ENCODE peak calls at places on chromosome 2, in ten cellular contexts. M is right cardiac atrium; Q is fibroblast of lung; P is adrenal gland; K is Peyer's patch; H is naive thymus-derived CD4-positive, alpha-beta T cell; S is fibroblast of pulmonary artery; U is choroid plexus epithelial cell; B is fibroblast of mammary gland; G is HCT116. T is an unnamed sample.

GRCh38 chr2:36562973-36563532 is 34.9 kb downstream of the FEZ2 start:
- DNase-seq in M (no peak), Q (peak; percentile 72), P (peak; percentile 76), K (no peak), H (no peak), S (peak; percentile 78), U (peak; percentile 78), B (peak; percentile 77), G (no peak), T (no peak)

GRCh38 chr2:30509716-30510115 is 62.7 kb downstream of the LCLAT1 start:
- DNase-seq in M (no peak), Q (no peak), P (no peak), K (no peak), H (no peak), S (no peak), U (no peak), B (no peak), G (no peak), T (no peak)

GRCh38 chr2:78754930-78755329 is 270.6 kb upstream of the REG3G start:
- DNase-seq in M (no peak), Q (no peak), P (no peak), K (no peak), H (no peak), S (no peak), U (no peak), B (no peak), G (no peak), T (no peak)

GRCh38 chr2:68734688-68735525 is at the start of gene ARHGAP25:
- DNase-seq in M (no peak), Q (no peak), P (peak; percentile 21), K (peak; percentile 57), H (peak; percentile 69), S (no peak), U (no peak), B (no peak), G (no peak), T (no peak)

GRCh38 chr2:60885683-60886082 is 4.3 kb downstream of the REL start:
- DNase-seq in M (no peak), Q (no peak), P (no peak), K (no peak), H (no peak), S (no peak), U (no peak), B (no peak), G (no peak), T (no peak)

GRCh38 chr2:73836141-73836943 is 7.6 kb downstream of the STAMBP start:
- DNase-seq in M (no peak), Q (no peak), P (no peak), K (no peak), H (no peak), S (no peak), U (peak; percentile 43), B (no peak), G (no peak), T (no peak)

GRCh38 chr2:133422946-133423345 is 145.3 kb downstream of the NCKAP5 start:
- DNase-seq in M (no peak), Q (peak; percentile 33), P (no peak), K (no peak), H (no peak), S (peak; percentile 23), U (peak; percentile 76), B (no peak), G (no peak), T (peak; percentile 50)

GRCh38 chr2:221203138-221203537 is 369.0 kb downstream of the EPHA4 start:
- DNase-seq in M (no peak), Q (no peak), P (no peak), K (peak; percentile 69), H (no peak), S (no peak), U (no peak), B (no peak), G (no peak), T (no peak)

GRCh38 chr2:64212346-64212745 is 68.1 kb upstream of the PELI1 start:
- DNase-seq in M (no peak), Q (peak; percentile 66), P (no peak), K (no peak), H (peak; percentile 57), S (peak; percentile 93), U (peak; percentile 98), B (peak; percentile 92), G (no peak), T (peak; percentile 88)

GRCh38 chr2:80326214-80326613 is 21.7 kb upstream of the LRRTM1 start:
- DNase-seq in M (no peak), Q (peak; percentile 47), P (no peak), K (no peak), H (no peak), S (peak; percentile 49), U (peak; percentile 40), B (peak; percentile 47), G (no peak), T (no peak)

GRCh38 chr2:48471048-48471474 is 58.9 kb upstream of the STON1 start:
- DNase-seq in M (no peak), Q (peak; percentile 76), P (no peak), K (no peak), H (no peak), S (peak; percentile 86), U (peak; percentile 89), B (peak; percentile 71), G (peak; percentile 45), T (peak; percentile 29)

GRCh38 chr2:157500334-157500733 is 56.4 kb upstream of the CYTIP start:
- DNase-seq in M (no peak), Q (no peak), P (no peak), K (no peak), H (no peak), S (no peak), U (no peak), B (no peak), G (no peak), T (no peak)

DNA sequence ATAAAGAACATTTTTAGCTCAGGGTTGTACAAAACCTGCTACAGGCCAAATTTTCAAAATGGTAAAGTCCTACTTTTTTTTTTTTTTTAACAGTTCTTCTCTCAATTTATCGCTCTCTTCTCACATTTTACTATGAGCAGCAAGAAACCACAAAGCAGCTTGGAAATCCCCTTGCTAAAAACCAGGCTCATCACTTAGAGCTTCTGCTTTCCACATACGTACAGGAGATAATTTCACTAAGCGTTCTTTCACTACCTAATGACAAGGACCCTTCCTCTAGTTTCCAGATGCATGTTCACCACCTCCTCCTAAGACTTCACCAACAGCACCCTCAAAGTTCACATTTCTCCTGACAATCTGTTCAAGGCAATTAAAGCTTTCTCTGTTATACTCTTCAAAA is 294.9 kb upstream of the CYRIA start:
- DNase-seq in M (no peak), Q (no peak), P (no peak), K (no peak), H (no peak), S (no peak), U (no peak), B (no peak), G (no peak), T (no peak)
- H3K4me3 ChIP-seq in M (no peak overlapping the region), Q (no peak overlapping the region), P (no peak overlapping the region), K (no peak overlapping the region), H (no peak overlapping the region), S (no peak overlapping the region), U (no peak overlapping the region), B (no peak overlapping the region), G (no peak overlapping the region), T (no peak overlapping the region)

GRCh38 chr2:44456946-44457345 is 95.2 kb downstream of the CAMKMT start:
- DNase-seq in M (no peak), Q (no peak), P (no peak), K (no peak), H (no peak), S (no peak), U (no peak), B (peak; percentile 51), G (no peak), T (no peak)
- H3K4me3 ChIP-seq in M (no peak overlapping the region), Q (no peak overlapping the region), P (no peak overlapping the region), K (no peak overlapping the region), H (no peak overlapping the region), S (no peak overlapping the region), U (no peak overlapping the region), B (no peak overlapping the region), G (no peak overlapping the region), T (no peak overlapping the region)

GRCh38 chr2:118123561-118124232 is 35.4 kb downstream of the INSIG2 start:
- DNase-seq in M (peak; percentile 44), Q (peak; percentile 61), P (peak; percentile 29), K (no peak), H (no peak), S (peak; percentile 76), U (peak; percentile 76), B (peak; percentile 89), G (peak; percentile 97), T (peak; percentile 85)

GRCh38 chr2:118121101-118121500 is 32.8 kb downstream of the INSIG2 start:
- DNase-seq in M (no peak), Q (no peak), P (no peak), K (no peak), H (no peak), S (no peak), U (peak; percentile 49), B (no peak), G (no peak), T (no peak)

GRCh38 chr2:118122768-118123335 is 34.6 kb downstream of the INSIG2 start:
- DNase-seq in M (no peak), Q (no peak), P (no peak), K (no peak), H (no peak), S (no peak), U (no peak), B (peak; percentile 21), G (peak; percentile 40), T (no peak)

GRCh38 chr2:118120001-118120400 is 31.7 kb downstream of the INSIG2 start:
- DNase-seq in M (no peak), Q (no peak), P (no peak), K (no peak), H (no peak), S (peak; percentile 10), U (no peak), B (peak; percentile 38), G (no peak), T (no peak)

DNA sequence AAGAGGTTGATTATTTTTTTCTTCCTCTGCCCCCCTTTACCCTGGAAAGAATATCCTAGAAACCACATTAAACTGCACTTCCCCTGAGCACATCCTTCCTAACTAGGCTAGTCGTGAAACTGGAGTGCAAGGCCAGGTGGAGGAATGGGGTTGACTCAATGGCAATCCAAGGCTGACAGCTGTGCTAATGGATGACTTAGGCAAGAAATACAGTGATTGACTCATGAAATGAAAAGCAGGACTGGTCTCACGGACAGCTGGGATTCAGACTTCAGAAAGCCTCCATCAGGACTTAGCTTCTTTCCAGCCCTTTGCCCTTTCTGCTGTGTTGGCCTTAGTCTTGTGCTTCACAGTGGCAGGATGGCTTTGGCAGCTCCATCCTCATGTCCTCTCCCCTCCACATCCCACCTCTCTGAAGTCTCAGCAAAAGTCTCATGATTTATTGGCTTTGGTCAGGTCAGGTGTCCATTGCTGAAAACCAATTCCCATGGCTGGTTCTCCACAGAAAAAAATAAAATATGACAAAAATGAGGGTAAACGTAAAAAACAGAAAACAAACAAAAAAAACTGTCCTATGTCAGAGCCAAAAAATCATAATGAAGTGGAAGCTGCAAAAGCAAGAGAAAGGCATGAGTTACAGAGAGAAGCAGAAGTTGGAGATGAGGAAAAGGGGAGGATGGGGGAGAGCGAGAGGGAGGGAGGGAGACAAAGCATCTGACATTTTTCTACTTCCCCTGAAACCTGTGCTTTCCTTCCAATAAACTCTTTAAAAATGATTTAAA is 33.9 kb downstream of the INSIG2 start:
- DNase-seq in M (no peak), Q (no peak), P (no peak), K (no peak), H (no peak), S (no peak), U (no peak), B (no peak), G (no peak), T (no peak)
- H3K4me3 ChIP-seq in M (no peak overlapping the region), Q (no peak overlapping the region), P (no peak overlapping the region), K (no peak overlapping the region), H (no peak overlapping the region), S (no peak overlapping the region), U (no peak overlapping the region), B (no peak overlapping the region), G (no peak overlapping the region), T (no peak overlapping the region)

GRCh38 chr2:201234167-201235139 is 25.9 kb upstream of the CASP8 start:
- DNase-seq in M (no peak), Q (no peak), P (no peak), K (peak; percentile 31), H (peak; percentile 23), S (no peak), U (peak; percentile 40), B (no peak), G (no peak), T (no peak)
- H3K4me3 ChIP-seq in M (no peak overlapping the region), Q (no peak overlapping the region), P (no peak overlapping the region), K (peak overlapping the region; percentile 47), H (peak overlapping the region; percentile 70), S (no peak overlapping the region), U (no peak overlapping the region), B (no peak overlapping the region), G (peak overlapping the region; percentile 83), T (no peak overlapping the region)

T was measured in skeletal muscle cell.